ENCODE peak calls at places on chromosomes 16 and 17, in eight cellular contexts. H, M, O, G, D, W, A and R are unnamed samples.

GRCh38 chr16:69706256-69706974 is 19.9 kb downstream of the NQO1 start:
- DNase-seq in H (no peak), M (no peak), O (peak; percentile 9), G (no peak), D (no peak), W (no peak), A (no peak), R (no peak)

GRCh38 chr17:77146882-77147281 is 6.1 kb downstream of the SEC14L1 start:
- DNase-seq in H (peak; percentile 83), M (no peak), O (no peak), G (no peak), D (no peak), W (no peak), A (no peak), R (no peak)

GRCh38 chr16:28846933-28847273 is 755 bp upstream of the TUFM start:
- DNase-seq in H (no peak), M (no peak), O (no peak), G (peak; percentile 23), D (no peak), W (no peak), A (no peak), R (no peak)

GRCh38 chr16:83899272-83899897 is 470 bp downstream of the MLYCD start:
- DNase-seq in H (peak; percentile 61), M (no peak), O (peak; percentile 14), G (peak; percentile 45), D (peak; percentile 33), W (peak; percentile 32), A (no peak), R (peak; percentile 34)

GRCh38 chr17:79721993-79722671 is 8.6 kb upstream of the ENPP7 start:
- DNase-seq in H (no peak), M (no peak), O (no peak), G (no peak), D (peak; percentile 8), W (no peak), A (no peak), R (no peak)

GRCh38 chr17:73196500-73196899 is 3.6 kb downstream of the COG1 start:
- DNase-seq in H (peak; percentile 62), M (peak; percentile 83), O (no peak), G (no peak), D (peak; percentile 85), W (no peak), A (no peak), R (peak; percentile 68)

GRCh38 chr17:80939151-80940145 is 52.2 kb upstream of the CHMP6 start:
- DNase-seq in H (no peak), M (no peak), O (no peak), G (no peak), D (peak; percentile 23), W (no peak), A (no peak), R (peak; percentile 30)

GRCh38 chr17:50426814-50427787 is 1.1 kb downstream of the ACSF2 start:
- DNase-seq in H (peak; percentile 56), M (no peak), O (peak; percentile 52), G (peak; percentile 13), D (no peak), W (no peak), A (no peak), R (peak; percentile 22)

GRCh38 chr17:50206604-50207293 is 5.3 kb upstream of the COL1A1 start:
- DNase-seq in H (no peak), M (no peak), O (no peak), G (peak; percentile 42), D (no peak), W (peak; percentile 65), A (no peak), R (peak; percentile 85)

GRCh38 chr17:18184143-18185007 is 747 bp downstream of the ALKBH5 start:
- DNase-seq in H (peak; percentile 56), M (no peak), O (peak; percentile 45), G (peak; percentile 65), D (no peak), W (no peak), A (peak; percentile 37), R (peak; percentile 68)

GRCh38 chr17:38425744-38426143 is 2.5 kb upstream of the ARHGAP23 start:
- DNase-seq in H (no peak), M (no peak), O (no peak), G (no peak), D (no peak), W (no peak), A (no peak), R (no peak)

GRCh38 chr16:81598083-81598482 is 153.5 kb downstream of the CMIP start:
- DNase-seq in H (no peak), M (no peak), O (peak; percentile 30), G (no peak), D (no peak), W (no peak), A (no peak), R (no peak)

GRCh38 chr17:17516315-17516930 is 20.2 kb upstream of the RASD1 start:
- DNase-seq in H (no peak), M (no peak), O (no peak), G (no peak), D (peak; percentile 34), W (no peak), A (no peak), R (no peak)

GRCh38 chr17:55814377-55814776 is 63.5 kb downstream of the PCTP start:
- DNase-seq in H (no peak), M (no peak), O (no peak), G (no peak), D (peak; percentile 8), W (no peak), A (no peak), R (no peak)

GRCh38 chr16:83943516-83944050 is 9.5 kb upstream of the OSGIN1 start:
- DNase-seq in H (no peak), M (no peak), O (no peak), G (no peak), D (no peak), W (no peak), A (no peak), R (no peak)

GRCh38 chr16:11824362-11824761 is 27.0 kb downstream of the RSL1D1 start:
- DNase-seq in H (peak; percentile 30), M (no peak), O (peak; percentile 91), G (no peak), D (no peak), W (no peak), A (no peak), R (no peak)

GRCh38 chr16:16109453-16110110 is 113.7 kb downstream of the ABCC6 start:
- DNase-seq in H (no peak), M (no peak), O (no peak), G (no peak), D (no peak), W (no peak), A (no peak), R (no peak)

GRCh38 chr16:68238029-68238345 is 2.1 kb upstream of the ESRP2 start:
- DNase-seq in H (no peak), M (no peak), O (no peak), G (no peak), D (no peak), W (no peak), A (no peak), R (no peak)

GRCh38 chr17:18377437-18378204 is at the start of gene EVPLL:
- DNase-seq in H (peak; percentile 82), M (no peak), O (peak; percentile 92), G (no peak), D (no peak), W (no peak), A (no peak), R (no peak)

GRCh38 chr17:1398900-1399299 is 1.1 kb downstream of the YWHAE start:
- DNase-seq in H (no peak), M (no peak), O (no peak), G (no peak), D (peak; percentile 4), W (peak; percentile 12), A (no peak), R (no peak)

GRCh38 chr16:83040174-83040573 is 413.4 kb downstream of the CDH13 start:
- DNase-seq in H (no peak), M (no peak), O (no peak), G (no peak), D (no peak), W (no peak), A (no peak), R (no peak)

GRCh38 chr17:78258323-78259229 is 27.1 kb downstream of the TMEM235 start:
- DNase-seq in H (peak; percentile 63), M (peak; percentile 22), O (peak; percentile 55), G (peak; percentile 68), D (no peak), W (no peak), A (no peak), R (peak; percentile 37)

GRCh38 chr17:52606098-52606497 is 447.6 kb upstream of the CA10 start:
- DNase-seq in H (no peak), M (no peak), O (no peak), G (no peak), D (no peak), W (no peak), A (no peak), R (no peak)

GRCh38 chr16:54140057-54140787 is 146.4 kb downstream of the IRX3 start:
- DNase-seq in H (no peak), M (no peak), O (peak; percentile 66), G (no peak), D (no peak), W (no peak), A (no peak), R (no peak)

GRCh38 chr17:27540300-27541105 is 84.3 kb downstream of the KSR1 start:
- DNase-seq in H (peak; percentile 92), M (no peak), O (peak; percentile 81), G (no peak), D (no peak), W (no peak), A (no peak), R (peak; percentile 97)

GRCh38 chr17:41959336-41960095 is 7.1 kb upstream of the CNP start:
- DNase-seq in H (no peak), M (no peak), O (peak; percentile 36), G (no peak), D (peak; percentile 41), W (peak; percentile 43), A (no peak), R (peak; percentile 49)

GRCh38 chr17:8041249-8041928 is 2.5 kb downstream of the ALOX15B start:
- DNase-seq in H (peak; percentile 58), M (no peak), O (peak; percentile 88), G (peak; percentile 34), D (peak; percentile 15), W (peak; percentile 21), A (no peak), R (no peak)

GRCh38 chr17:4453821-4454591 is 20.3 kb downstream of the SPNS3 start:
- DNase-seq in H (no peak), M (no peak), O (no peak), G (no peak), D (no peak), W (no peak), A (no peak), R (no peak)

GRCh38 chr17:76545918-76546555 is 6.2 kb downstream of the PRCD start:
- DNase-seq in H (no peak), M (no peak), O (no peak), G (no peak), D (no peak), W (no peak), A (no peak), R (peak; percentile 39)

GRCh38 chr17:44279586-44280344 is 11.8 kb upstream of the SLC4A1 start:
- DNase-seq in H (peak; percentile 64), M (no peak), O (peak; percentile 94), G (peak; percentile 10), D (no peak), W (peak; percentile 11), A (no peak), R (peak; percentile 87)

GRCh38 chr17:57939797-57940196 is 15.4 kb downstream of the CUEDC1 start:
- DNase-seq in H (no peak), M (peak; percentile 93), O (peak; percentile 93), G (no peak), D (peak; percentile 86), W (no peak), A (no peak), R (no peak)

GRCh38 chr17:30372755-30373154 is 6.0 kb upstream of the CPD start:
- DNase-seq in H (no peak), M (no peak), O (no peak), G (peak; percentile 31), D (no peak), W (no peak), A (no peak), R (no peak)

GRCh38 chr16:89495121-89495520 is 4.8 kb upstream of the ANKRD11 start:
- DNase-seq in H (no peak), M (no peak), O (no peak), G (no peak), D (no peak), W (no peak), A (no peak), R (no peak)

GRCh38 chr17:60902399-60902798 is 224.7 kb downstream of the BCAS3 start:
- DNase-seq in H (no peak), M (no peak), O (no peak), G (no peak), D (no peak), W (no peak), A (no peak), R (no peak)